ENCODE peak calls at places on chromosomes 2 and 18, in seven cellular contexts. X is HFFc6, P is small intestine, U is RPMI7951, A is activated gamma-delta T cell, N is cardiac fibroblast, W is right lobe of liver. V is an unnamed sample.

GRCh38 chr18:46946656-46947282 is 29.4 kb downstream of the KATNAL2 start:
- DNase-seq in U (peak), X (peak), P (peak), W (peak), N (peak), A (no peak), V (no peak)

GRCh38 chr2:171086352-171087290 is 74.1 kb downstream of the TLK1 start:
- DNase-seq in U (peak), A (no peak), W (peak), X (peak), P (peak), N (peak), V (peak)

GRCh38 chr2:43384143-43384542 is 157.7 kb upstream of the ZFP36L2 start:
- DNase-seq in X (no peak), W (no peak), N (no peak), P (no peak), U (no peak), A (no peak), V (no peak)

GRCh38 chr2:85728883-85729824 is 24.6 kb upstream of the ATOH8 start:
- DNase-seq in W (peak), P (peak), N (peak), U (peak), A (peak), X (peak), V (no peak)

GRCh38 chr2:20448246-20449046 is 1.6 kb downstream of the RHOB start:
- DNase-seq in U (no peak), A (no peak), X (no peak), N (peak), W (peak), P (no peak), V (no peak)

GRCh38 chr2:217288472-217289063 is 428.7 kb upstream of the TNP1 start:
- DNase-seq in W (no peak), X (no peak), P (no peak), N (no peak), A (no peak), U (no peak), V (no peak)

GRCh38 chr2:201880620-201881381 is 74.5 kb downstream of the CDK15 start:
- DNase-seq in X (peak), A (no peak), W (no peak), N (no peak), P (no peak), U (peak), V (peak)

GRCh38 chr2:101704046-101704466 is 6.5 kb downstream of the MAP4K4 start:
- DNase-seq in U (no peak), P (no peak), N (peak), W (peak), A (no peak), X (peak), V (peak)

GRCh38 chr2:21431078-21431477 is 307.3 kb downstream of the TDRD15 start:
- DNase-seq in X (no peak), P (no peak), N (no peak), U (no peak), A (no peak), W (no peak), V (no peak)

GRCh38 chr2:6916736-6917070 is 509 bp upstream of the RNF144A start:
- DNase-seq in N (no peak), U (no peak), A (no peak), W (no peak), P (no peak), X (no peak), V (no peak)

GRCh38 chr2:113974727-113975126 is 84.8 kb downstream of the ACTR3 start:
- DNase-seq in N (peak), X (no peak), A (no peak), P (no peak), W (no peak), U (no peak), V (no peak)

GRCh38 chr2:55051026-55051866 is 995 bp upstream of the RTN4 start:
- DNase-seq in N (peak), A (no peak), U (peak), X (peak), W (no peak), P (peak), V (peak)

GRCh38 chr2:132725716-132726115 is 55.7 kb upstream of the LYPD1 start:
- DNase-seq in X (no peak), W (no peak), U (no peak), P (no peak), A (no peak), N (no peak), V (no peak)